ENCODE peak calls at places on chromosomes 2 and 18, in ten cellular contexts. One of them, this sample, is unnamed. For H3K9me3, the result is how much of the 10 kb centered on the place peaks cover.

GRCh38 chr2:216205486-216205885 is 96.3 kb downstream of the XRCC5 start:
- DNase-seq in keratinocyte: no peak
- DNase-seq in colonic mucosa: no peak
- DNase-seq in ascending aorta: no peak
- DNase-seq in PC-3: no peak
- DNase-seq in GM12878: no peak
- DNase-seq in tibial artery: no peak
- DNase-seq in neural progenitor cell: no peak
- DNase-seq in Peyer's patch: no peak
- DNase-seq in cardiac muscle cell: no peak
- DNase-seq in this sample: no peak

GRCh38 chr2:30310955-30311354 is 79.6 kb downstream of the LBH start:
- DNase-seq in keratinocyte: no peak
- DNase-seq in colonic mucosa: no peak
- DNase-seq in ascending aorta: no peak
- DNase-seq in PC-3: no peak
- DNase-seq in GM12878: no peak
- DNase-seq in tibial artery: no peak
- DNase-seq in neural progenitor cell: no peak
- DNase-seq in Peyer's patch: peak
- DNase-seq in cardiac muscle cell: no peak
- DNase-seq in this sample: no peak

GRCh38 chr2:189348369-189348768 is 92.9 kb upstream of the WDR75 start:
- DNase-seq in keratinocyte: no peak
- DNase-seq in colonic mucosa: no peak
- DNase-seq in ascending aorta: no peak
- DNase-seq in PC-3: no peak
- DNase-seq in GM12878: no peak
- DNase-seq in tibial artery: no peak
- DNase-seq in neural progenitor cell: no peak
- DNase-seq in Peyer's patch: no peak
- DNase-seq in cardiac muscle cell: no peak
- DNase-seq in this sample: no peak

GRCh38 chr2:67824196-67824595 is 238.6 kb downstream of the C1D start:
- DNase-seq in keratinocyte: no peak
- DNase-seq in colonic mucosa: no peak
- DNase-seq in ascending aorta: no peak
- DNase-seq in PC-3: peak
- DNase-seq in GM12878: no peak
- DNase-seq in tibial artery: no peak
- DNase-seq in neural progenitor cell: no peak
- DNase-seq in Peyer's patch: no peak
- DNase-seq in cardiac muscle cell: no peak
- DNase-seq in this sample: no peak

GRCh38 chr2:16900405-16901025 is 234.9 kb upstream of the CYRIA start:
- DNase-seq in keratinocyte: no peak
- DNase-seq in colonic mucosa: peak
- DNase-seq in ascending aorta: no peak
- DNase-seq in PC-3: peak
- DNase-seq in GM12878: no peak
- DNase-seq in tibial artery: no peak
- DNase-seq in neural progenitor cell: peak
- DNase-seq in Peyer's patch: no peak
- DNase-seq in cardiac muscle cell: peak
- DNase-seq in this sample: no peak

GRCh38 chr2:236085647-236086046 is 82.5 kb downstream of the GBX2 start:
- DNase-seq in keratinocyte: no peak
- DNase-seq in colonic mucosa: no peak
- DNase-seq in ascending aorta: no peak
- DNase-seq in PC-3: no peak
- DNase-seq in GM12878: no peak
- DNase-seq in tibial artery: no peak
- DNase-seq in neural progenitor cell: peak
- DNase-seq in Peyer's patch: no peak
- DNase-seq in cardiac muscle cell: peak
- DNase-seq in this sample: no peak

GRCh38 chr2:234764378-234764777 is 187.4 kb upstream of the SH3BP4 start:
- DNase-seq in keratinocyte: no peak
- DNase-seq in colonic mucosa: no peak
- DNase-seq in ascending aorta: no peak
- DNase-seq in PC-3: no peak
- DNase-seq in GM12878: no peak
- DNase-seq in tibial artery: no peak
- DNase-seq in neural progenitor cell: no peak
- DNase-seq in Peyer's patch: no peak
- DNase-seq in cardiac muscle cell: no peak
- DNase-seq in this sample: no peak

GRCh38 chr18:54043484-54044256 is 180.8 kb downstream of the MBD2 start:
- DNase-seq in keratinocyte: no peak
- DNase-seq in colonic mucosa: no peak
- DNase-seq in ascending aorta: no peak
- DNase-seq in PC-3: peak
- DNase-seq in GM12878: no peak
- DNase-seq in tibial artery: no peak
- DNase-seq in neural progenitor cell: no peak
- DNase-seq in Peyer's patch: no peak
- DNase-seq in cardiac muscle cell: no peak
- DNase-seq in this sample: no peak

GRCh38 chr18:77263471-77263774 is 13.8 kb downstream of the GALR1 start:
- DNase-seq in keratinocyte: no peak
- DNase-seq in colonic mucosa: no peak
- DNase-seq in ascending aorta: no peak
- DNase-seq in PC-3: no peak
- DNase-seq in GM12878: no peak
- DNase-seq in tibial artery: no peak
- DNase-seq in neural progenitor cell: no peak
- DNase-seq in Peyer's patch: no peak
- DNase-seq in cardiac muscle cell: no peak
- DNase-seq in this sample: no peak

GRCh38 chr2:157927155-157927554 is 51.0 kb upstream of the ACVR1 start:
- DNase-seq in keratinocyte: no peak
- DNase-seq in colonic mucosa: no peak
- DNase-seq in ascending aorta: no peak
- DNase-seq in PC-3: no peak
- DNase-seq in GM12878: no peak
- DNase-seq in tibial artery: no peak
- DNase-seq in neural progenitor cell: no peak
- DNase-seq in Peyer's patch: no peak
- DNase-seq in cardiac muscle cell: no peak
- DNase-seq in this sample: no peak

GRCh38 chr2:189076572-189076971 is 102.4 kb downstream of the COL3A1 start:
- DNase-seq in keratinocyte: no peak
- DNase-seq in colonic mucosa: peak
- DNase-seq in ascending aorta: no peak
- DNase-seq in PC-3: peak
- DNase-seq in GM12878: no peak
- DNase-seq in tibial artery: peak
- DNase-seq in neural progenitor cell: no peak
- DNase-seq in Peyer's patch: no peak
- DNase-seq in cardiac muscle cell: no peak
- DNase-seq in this sample: no peak

GRCh38 chr2:144748443-144748842 is 228.5 kb upstream of the ZEB2 start:
- DNase-seq in keratinocyte: no peak
- DNase-seq in colonic mucosa: no peak
- DNase-seq in ascending aorta: no peak
- DNase-seq in PC-3: no peak
- DNase-seq in GM12878: no peak
- DNase-seq in tibial artery: no peak
- DNase-seq in neural progenitor cell: no peak
- DNase-seq in Peyer's patch: no peak
- DNase-seq in cardiac muscle cell: no peak
- DNase-seq in this sample: no peak

GRCh38 chr18:51862311-51862710 is 477.7 kb upstream of the DCC start:
- DNase-seq in keratinocyte: no peak
- DNase-seq in colonic mucosa: no peak
- DNase-seq in ascending aorta: no peak
- DNase-seq in PC-3: no peak
- DNase-seq in GM12878: no peak
- DNase-seq in tibial artery: no peak
- DNase-seq in neural progenitor cell: no peak
- DNase-seq in Peyer's patch: no peak
- DNase-seq in cardiac muscle cell: no peak
- DNase-seq in this sample: no peak

DNA sequence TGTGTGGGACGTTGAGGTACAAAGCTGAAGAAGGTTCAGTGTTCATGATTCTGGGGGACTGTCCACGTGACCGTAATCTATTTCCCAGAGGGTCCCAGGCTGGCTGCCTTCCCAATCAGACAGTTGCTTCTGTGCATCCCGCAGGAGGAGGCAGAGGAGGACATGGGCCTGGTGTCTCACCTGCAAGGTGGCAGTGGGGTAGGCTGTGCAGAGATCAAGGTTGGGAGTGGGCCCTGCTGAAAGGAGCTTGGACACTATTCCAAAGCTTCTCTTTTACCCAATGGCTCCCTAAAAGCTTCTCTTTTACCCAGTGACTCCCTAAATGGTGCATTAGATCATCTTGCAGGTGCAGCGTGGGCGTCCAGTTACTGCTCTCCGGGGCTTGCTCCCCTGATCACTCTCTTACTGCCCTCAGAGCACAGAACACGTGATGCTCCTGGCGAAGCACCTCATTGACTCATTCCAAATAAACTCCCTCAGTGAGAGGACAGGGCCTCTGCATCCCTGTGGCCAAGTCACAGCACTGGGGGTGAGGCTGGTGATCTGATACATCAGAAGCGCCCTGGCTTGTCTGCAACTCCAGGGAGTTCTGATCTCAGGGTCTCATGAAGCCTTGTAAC is 41.5 kb downstream of the RNF144A start:
- DNase-seq in keratinocyte: no peak
- DNase-seq in colonic mucosa: no peak
- DNase-seq in ascending aorta: no peak
- DNase-seq in PC-3: peak
- DNase-seq in GM12878: no peak
- DNase-seq in tibial artery: no peak
- DNase-seq in neural progenitor cell: no peak
- DNase-seq in Peyer's patch: no peak
- DNase-seq in cardiac muscle cell: no peak
- DNase-seq in this sample: peak
- H3K27ac ChIP-seq in keratinocyte: no peak
- H3K27ac ChIP-seq in colonic mucosa: no peak
- H3K27ac ChIP-seq in ascending aorta: no peak
- H3K27ac ChIP-seq in PC-3: no peak
- H3K27ac ChIP-seq in GM12878: no peak
- H3K27ac ChIP-seq in tibial artery: no peak
- H3K27ac ChIP-seq in neural progenitor cell: no peak
- H3K27ac ChIP-seq in Peyer's patch: no peak
- H3K27ac ChIP-seq in cardiac muscle cell: peak
- H3K27ac ChIP-seq in this sample: no peak

DNA sequence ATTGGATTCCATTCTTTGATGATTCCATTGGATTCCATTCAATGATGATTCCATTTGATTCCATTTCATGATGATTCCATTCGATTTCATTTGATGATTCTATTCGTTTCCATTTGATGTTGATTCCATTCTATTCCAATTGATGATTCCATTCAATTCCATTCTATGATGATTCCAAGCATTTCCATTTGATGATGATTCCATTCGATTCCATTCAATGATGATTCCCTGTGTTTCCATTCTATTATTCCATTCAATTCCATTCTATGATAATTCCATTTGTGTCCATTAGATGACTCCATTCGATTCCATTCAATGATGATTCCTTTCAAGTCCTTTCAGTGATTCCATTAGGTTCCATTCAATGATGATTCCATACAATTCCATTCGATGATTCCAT is 1090.5 kb downstream of the RPIA start:
- DNase-seq in keratinocyte: no peak
- DNase-seq in colonic mucosa: no peak
- DNase-seq in ascending aorta: no peak
- DNase-seq in PC-3: no peak
- DNase-seq in GM12878: no peak
- DNase-seq in tibial artery: no peak
- DNase-seq in neural progenitor cell: no peak
- DNase-seq in Peyer's patch: no peak
- DNase-seq in cardiac muscle cell: no peak
- DNase-seq in this sample: no peak
- H3K9me3 ChIP-seq in keratinocyte: under half
- H3K9me3 ChIP-seq in colonic mucosa: under half
- H3K9me3 ChIP-seq in ascending aorta: under half
- H3K9me3 ChIP-seq in PC-3: half or more
- H3K9me3 ChIP-seq in GM12878: under half
- H3K9me3 ChIP-seq in tibial artery: under half
- H3K9me3 ChIP-seq in neural progenitor cell: half or more
- H3K9me3 ChIP-seq in Peyer's patch: under half
- H3K9me3 ChIP-seq in cardiac muscle cell: half or more
- H3K9me3 ChIP-seq in this sample: half or more

DNA sequence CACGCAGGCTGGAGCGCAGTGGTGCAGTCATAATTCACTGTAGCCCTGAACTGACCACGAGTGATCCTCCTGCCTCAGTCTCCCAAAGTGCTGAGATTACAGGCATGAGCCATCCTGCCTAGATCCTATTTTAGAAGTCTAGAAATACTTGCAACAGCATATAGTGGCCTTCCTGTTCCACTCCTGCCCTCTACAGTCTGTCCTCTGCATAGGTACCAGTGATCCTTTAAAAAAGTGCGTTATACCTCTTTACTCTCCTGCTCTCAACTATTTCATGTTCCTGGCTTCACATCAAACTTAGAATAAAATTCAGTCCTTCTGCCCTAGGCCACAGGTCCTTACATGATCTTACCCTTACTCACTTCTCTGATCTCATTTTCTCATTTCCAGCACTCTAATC is 6.0 kb downstream of the COMMD1 start:
- DNase-seq in keratinocyte: no peak
- DNase-seq in colonic mucosa: no peak
- DNase-seq in ascending aorta: no peak
- DNase-seq in PC-3: no peak
- DNase-seq in GM12878: no peak
- DNase-seq in tibial artery: no peak
- DNase-seq in neural progenitor cell: no peak
- DNase-seq in Peyer's patch: no peak
- DNase-seq in cardiac muscle cell: peak
- DNase-seq in this sample: no peak
- TF ChIP-seq CTCF in keratinocyte: peak
- TF ChIP-seq CTCF in colonic mucosa: no peak
- TF ChIP-seq CTCF in ascending aorta: no peak
- TF ChIP-seq CTCF in PC-3: peak
- TF ChIP-seq CTCF in GM12878: peak
- TF ChIP-seq CTCF in tibial artery: no peak
- TF ChIP-seq CTCF in neural progenitor cell: peak
- TF ChIP-seq CTCF in Peyer's patch: no peak
- TF ChIP-seq CTCF in cardiac muscle cell: no peak
- TF ChIP-seq CTCF in this sample: no peak

DNA sequence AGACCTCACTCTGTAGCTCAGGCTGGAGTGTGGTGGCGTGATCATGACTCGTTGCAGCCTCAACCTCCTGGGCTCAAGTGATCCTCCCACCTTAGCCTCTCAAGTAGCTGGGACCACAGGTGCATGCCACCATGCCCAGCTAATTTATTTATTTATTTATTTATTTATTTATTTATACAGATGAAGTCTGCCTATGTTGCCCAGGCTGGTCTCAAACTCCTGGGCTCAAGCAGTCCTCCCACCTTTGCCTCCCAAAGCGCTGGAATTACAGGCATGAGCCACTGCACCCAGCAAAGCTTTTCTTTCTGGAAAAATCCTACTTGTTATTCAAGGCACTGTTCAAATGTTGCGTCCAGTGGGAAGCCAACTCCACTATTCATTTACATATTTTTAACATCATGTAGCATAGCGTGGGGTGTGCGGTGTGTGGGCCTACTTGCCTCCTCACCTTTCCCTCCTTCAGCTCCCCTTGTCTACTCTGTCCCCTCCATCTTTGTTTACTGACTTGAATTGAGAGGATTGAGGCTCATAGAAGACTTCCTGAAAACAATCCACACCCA is 6.8 kb upstream of the RHOB start:
- DNase-seq in keratinocyte: no peak
- DNase-seq in colonic mucosa: no peak
- DNase-seq in ascending aorta: peak
- DNase-seq in PC-3: no peak
- DNase-seq in GM12878: no peak
- DNase-seq in tibial artery: no peak
- DNase-seq in neural progenitor cell: no peak
- DNase-seq in Peyer's patch: no peak
- DNase-seq in cardiac muscle cell: no peak
- DNase-seq in this sample: no peak
- H3K27ac ChIP-seq in keratinocyte: no peak
- H3K27ac ChIP-seq in colonic mucosa: no peak
- H3K27ac ChIP-seq in ascending aorta: peak
- H3K27ac ChIP-seq in PC-3: no peak
- H3K27ac ChIP-seq in GM12878: no peak
- H3K27ac ChIP-seq in tibial artery: peak
- H3K27ac ChIP-seq in neural progenitor cell: no peak
- H3K27ac ChIP-seq in Peyer's patch: no peak
- H3K27ac ChIP-seq in cardiac muscle cell: no peak
- H3K27ac ChIP-seq in this sample: no peak